ENCODE peak calls at places on chromosomes 12 and 14, in ten cellular contexts. One of them, this sample, is unnamed.
A peak's percentile ranks its signal among the peaks of the same experiment; 100 is the strongest.

GRCh38 chr14:104361921-104362681 is 217.5 kb upstream of the C14orf180 start:
- DNase-seq in left colon: peak; percentile 22
- DNase-seq in T-cell: no peak
- DNase-seq in astrocyte of the hippocampus: no peak
- DNase-seq in Ammon's horn: no peak
- DNase-seq in activated T-cell treated with anti-CD3 and anti-CD28 coated beads, Interleukin-2, amount 50 U/mL, for 4 hours: peak; percentile 1
- DNase-seq in mammary epithelial cell: no peak
- DNase-seq in brain microvascular endothelial cell: no peak
- DNase-seq in H9: peak; percentile 15
- DNase-seq in endothelial cell: no peak
- DNase-seq in this sample: no peak

GRCh38 chr14:105525861-105526780 is at the start of gene TMEM121:
- DNase-seq in left colon: no peak
- DNase-seq in T-cell: no peak
- DNase-seq in astrocyte of the hippocampus: peak; percentile 44
- DNase-seq in Ammon's horn: peak; percentile 55
- DNase-seq in activated T-cell treated with anti-CD3 and anti-CD28 coated beads, Interleukin-2, amount 50 U/mL, for 4 hours: no peak
- DNase-seq in mammary epithelial cell: no peak
- DNase-seq in brain microvascular endothelial cell: no peak
- DNase-seq in H9: peak; percentile 47
- DNase-seq in endothelial cell: peak; percentile 30
- DNase-seq in this sample: peak; percentile 63

GRCh38 chr12:64006211-64006610 is 161.7 kb downstream of the SRGAP1 start:
- DNase-seq in left colon: no peak
- DNase-seq in T-cell: no peak
- DNase-seq in astrocyte of the hippocampus: peak; percentile 67
- DNase-seq in Ammon's horn: no peak
- DNase-seq in activated T-cell treated with anti-CD3 and anti-CD28 coated beads, Interleukin-2, amount 50 U/mL, for 4 hours: no peak
- DNase-seq in mammary epithelial cell: no peak
- DNase-seq in brain microvascular endothelial cell: peak; percentile 90
- DNase-seq in H9: no peak
- DNase-seq in endothelial cell: no peak
- DNase-seq in this sample: no peak

GRCh38 chr12:22797686-22798085 is 172.7 kb downstream of the ETNK1 start:
- DNase-seq in left colon: no peak
- DNase-seq in T-cell: no peak
- DNase-seq in astrocyte of the hippocampus: no peak
- DNase-seq in Ammon's horn: peak; percentile 24
- DNase-seq in activated T-cell treated with anti-CD3 and anti-CD28 coated beads, Interleukin-2, amount 50 U/mL, for 4 hours: no peak
- DNase-seq in mammary epithelial cell: no peak
- DNase-seq in brain microvascular endothelial cell: no peak
- DNase-seq in H9: no peak
- DNase-seq in endothelial cell: no peak
- DNase-seq in this sample: no peak

GRCh38 chr14:80491562-80492139 is 280.3 kb upstream of the DIO2 start:
- DNase-seq in left colon: no peak
- DNase-seq in T-cell: no peak
- DNase-seq in astrocyte of the hippocampus: no peak
- DNase-seq in Ammon's horn: no peak
- DNase-seq in activated T-cell treated with anti-CD3 and anti-CD28 coated beads, Interleukin-2, amount 50 U/mL, for 4 hours: no peak
- DNase-seq in mammary epithelial cell: no peak
- DNase-seq in brain microvascular endothelial cell: no peak
- DNase-seq in H9: no peak
- DNase-seq in endothelial cell: no peak
- DNase-seq in this sample: no peak

GRCh38 chr14:74841230-74842207 is 34.4 kb downstream of the PROX2 start:
- DNase-seq in left colon: no peak
- DNase-seq in T-cell: no peak
- DNase-seq in astrocyte of the hippocampus: no peak
- DNase-seq in Ammon's horn: no peak
- DNase-seq in activated T-cell treated with anti-CD3 and anti-CD28 coated beads, Interleukin-2, amount 50 U/mL, for 4 hours: no peak
- DNase-seq in mammary epithelial cell: no peak
- DNase-seq in brain microvascular endothelial cell: no peak
- DNase-seq in H9: no peak
- DNase-seq in endothelial cell: no peak
- DNase-seq in this sample: no peak

GRCh38 chr12:2733493-2734252 is 61.1 kb upstream of the FKBP4 start:
- DNase-seq in left colon: no peak
- DNase-seq in T-cell: no peak
- DNase-seq in astrocyte of the hippocampus: no peak
- DNase-seq in Ammon's horn: no peak
- DNase-seq in activated T-cell treated with anti-CD3 and anti-CD28 coated beads, Interleukin-2, amount 50 U/mL, for 4 hours: no peak
- DNase-seq in mammary epithelial cell: no peak
- DNase-seq in brain microvascular endothelial cell: no peak
- DNase-seq in H9: no peak
- DNase-seq in endothelial cell: no peak
- DNase-seq in this sample: no peak

GRCh38 chr14:91264151-91265150 is 19.9 kb upstream of the GPR68 start:
- DNase-seq in left colon: no peak
- DNase-seq in T-cell: no peak
- DNase-seq in astrocyte of the hippocampus: peak; percentile 32
- DNase-seq in Ammon's horn: no peak
- DNase-seq in activated T-cell treated with anti-CD3 and anti-CD28 coated beads, Interleukin-2, amount 50 U/mL, for 4 hours: no peak
- DNase-seq in mammary epithelial cell: no peak
- DNase-seq in brain microvascular endothelial cell: no peak
- DNase-seq in H9: peak; percentile 41
- DNase-seq in endothelial cell: peak; percentile 42
- DNase-seq in this sample: no peak

GRCh38 chr12:53224268-53224896 is 7.6 kb downstream of the RARG start:
- DNase-seq in left colon: peak; percentile 66
- DNase-seq in T-cell: no peak
- DNase-seq in astrocyte of the hippocampus: peak; percentile 28
- DNase-seq in Ammon's horn: no peak
- DNase-seq in activated T-cell treated with anti-CD3 and anti-CD28 coated beads, Interleukin-2, amount 50 U/mL, for 4 hours: no peak
- DNase-seq in mammary epithelial cell: peak; percentile 67
- DNase-seq in brain microvascular endothelial cell: no peak
- DNase-seq in H9: peak; percentile 95
- DNase-seq in endothelial cell: no peak
- DNase-seq in this sample: no peak

GRCh38 chr12:121537814-121538698 is 42.8 kb downstream of the KDM2B start:
- DNase-seq in left colon: no peak
- DNase-seq in T-cell: no peak
- DNase-seq in astrocyte of the hippocampus: peak; percentile 50
- DNase-seq in Ammon's horn: no peak
- DNase-seq in activated T-cell treated with anti-CD3 and anti-CD28 coated beads, Interleukin-2, amount 50 U/mL, for 4 hours: peak; percentile 18
- DNase-seq in mammary epithelial cell: no peak
- DNase-seq in brain microvascular endothelial cell: no peak
- DNase-seq in H9: no peak
- DNase-seq in endothelial cell: peak; percentile 24
- DNase-seq in this sample: no peak

GRCh38 chr12:64104376-64104775 is 117.7 kb downstream of the KICS2 start:
- DNase-seq in left colon: peak; percentile 46
- DNase-seq in T-cell: no peak
- DNase-seq in astrocyte of the hippocampus: peak; percentile 57
- DNase-seq in Ammon's horn: no peak
- DNase-seq in activated T-cell treated with anti-CD3 and anti-CD28 coated beads, Interleukin-2, amount 50 U/mL, for 4 hours: no peak
- DNase-seq in mammary epithelial cell: peak; percentile 93
- DNase-seq in brain microvascular endothelial cell: no peak
- DNase-seq in H9: no peak
- DNase-seq in endothelial cell: no peak
- DNase-seq in this sample: no peak

GRCh38 chr12:87866602-87867292 is 162.5 kb downstream of the C12orf50 start:
- DNase-seq in left colon: no peak
- DNase-seq in T-cell: no peak
- DNase-seq in astrocyte of the hippocampus: no peak
- DNase-seq in Ammon's horn: no peak
- DNase-seq in activated T-cell treated with anti-CD3 and anti-CD28 coated beads, Interleukin-2, amount 50 U/mL, for 4 hours: no peak
- DNase-seq in mammary epithelial cell: peak; percentile 8
- DNase-seq in brain microvascular endothelial cell: no peak
- DNase-seq in H9: peak; percentile 35
- DNase-seq in endothelial cell: peak; percentile 14
- DNase-seq in this sample: no peak

GRCh38 chr14:41922014-41922413 is 315.3 kb downstream of the LRFN5 start:
- DNase-seq in left colon: no peak
- DNase-seq in T-cell: no peak
- DNase-seq in astrocyte of the hippocampus: no peak
- DNase-seq in Ammon's horn: no peak
- DNase-seq in activated T-cell treated with anti-CD3 and anti-CD28 coated beads, Interleukin-2, amount 50 U/mL, for 4 hours: no peak
- DNase-seq in mammary epithelial cell: no peak
- DNase-seq in brain microvascular endothelial cell: no peak
- DNase-seq in H9: no peak
- DNase-seq in endothelial cell: no peak
- DNase-seq in this sample: no peak

GRCh38 chr12:63040526-63041220 is 105.7 kb upstream of the PPM1H start:
- DNase-seq in left colon: no peak
- DNase-seq in T-cell: no peak
- DNase-seq in astrocyte of the hippocampus: no peak
- DNase-seq in Ammon's horn: no peak
- DNase-seq in activated T-cell treated with anti-CD3 and anti-CD28 coated beads, Interleukin-2, amount 50 U/mL, for 4 hours: no peak
- DNase-seq in mammary epithelial cell: no peak
- DNase-seq in brain microvascular endothelial cell: no peak
- DNase-seq in H9: no peak
- DNase-seq in endothelial cell: no peak
- DNase-seq in this sample: no peak

GRCh38 chr14:101371691-101372493 is 189.4 kb upstream of the DIO3 start:
- DNase-seq in left colon: no peak
- DNase-seq in T-cell: no peak
- DNase-seq in astrocyte of the hippocampus: no peak
- DNase-seq in Ammon's horn: no peak
- DNase-seq in activated T-cell treated with anti-CD3 and anti-CD28 coated beads, Interleukin-2, amount 50 U/mL, for 4 hours: no peak
- DNase-seq in mammary epithelial cell: no peak
- DNase-seq in brain microvascular endothelial cell: no peak
- DNase-seq in H9: no peak
- DNase-seq in endothelial cell: no peak
- DNase-seq in this sample: no peak

GRCh38 chr14:73427516-73428264 is 30.7 kb downstream of the NUMB start:
- DNase-seq in left colon: no peak
- DNase-seq in T-cell: no peak
- DNase-seq in astrocyte of the hippocampus: no peak
- DNase-seq in Ammon's horn: no peak
- DNase-seq in activated T-cell treated with anti-CD3 and anti-CD28 coated beads, Interleukin-2, amount 50 U/mL, for 4 hours: no peak
- DNase-seq in mammary epithelial cell: no peak
- DNase-seq in brain microvascular endothelial cell: no peak
- DNase-seq in H9: no peak
- DNase-seq in endothelial cell: no peak
- DNase-seq in this sample: no peak

GRCh38 chr12:25904442-25904841 is 54.0 kb upstream of the RASSF8 start:
- DNase-seq in left colon: no peak
- DNase-seq in T-cell: no peak
- DNase-seq in astrocyte of the hippocampus: no peak
- DNase-seq in Ammon's horn: no peak
- DNase-seq in activated T-cell treated with anti-CD3 and anti-CD28 coated beads, Interleukin-2, amount 50 U/mL, for 4 hours: no peak
- DNase-seq in mammary epithelial cell: no peak
- DNase-seq in brain microvascular endothelial cell: peak; percentile 14
- DNase-seq in H9: no peak
- DNase-seq in endothelial cell: no peak
- DNase-seq in this sample: no peak

GRCh38 chr14:68936476-68936875 is 42.6 kb downstream of the ACTN1 start:
- DNase-seq in left colon: no peak
- DNase-seq in T-cell: no peak
- DNase-seq in astrocyte of the hippocampus: peak; percentile 55
- DNase-seq in Ammon's horn: no peak
- DNase-seq in activated T-cell treated with anti-CD3 and anti-CD28 coated beads, Interleukin-2, amount 50 U/mL, for 4 hours: no peak
- DNase-seq in mammary epithelial cell: no peak
- DNase-seq in brain microvascular endothelial cell: no peak
- DNase-seq in H9: no peak
- DNase-seq in endothelial cell: no peak
- DNase-seq in this sample: no peak

GRCh38 chr12:57008113-57008687 is 1.9 kb upstream of the ZBTB39 start:
- DNase-seq in left colon: no peak
- DNase-seq in T-cell: no peak
- DNase-seq in astrocyte of the hippocampus: peak; percentile 64
- DNase-seq in Ammon's horn: peak; percentile 66
- DNase-seq in activated T-cell treated with anti-CD3 and anti-CD28 coated beads, Interleukin-2, amount 50 U/mL, for 4 hours: no peak
- DNase-seq in mammary epithelial cell: peak; percentile 46
- DNase-seq in brain microvascular endothelial cell: peak; percentile 50
- DNase-seq in H9: no peak
- DNase-seq in endothelial cell: no peak
- DNase-seq in this sample: peak; percentile 23

GRCh38 chr12:62248873-62249272 is 11.3 kb upstream of the USP15 start:
- DNase-seq in left colon: no peak
- DNase-seq in T-cell: no peak
- DNase-seq in astrocyte of the hippocampus: no peak
- DNase-seq in Ammon's horn: no peak
- DNase-seq in activated T-cell treated with anti-CD3 and anti-CD28 coated beads, Interleukin-2, amount 50 U/mL, for 4 hours: no peak
- DNase-seq in mammary epithelial cell: peak; percentile 19
- DNase-seq in brain microvascular endothelial cell: peak; percentile 2
- DNase-seq in H9: no peak
- DNase-seq in endothelial cell: no peak
- DNase-seq in this sample: no peak

GRCh38 chr12:89962648-89963047 is 254.0 kb upstream of the ATP2B1 start:
- DNase-seq in left colon: peak; percentile 43
- DNase-seq in T-cell: no peak
- DNase-seq in astrocyte of the hippocampus: no peak
- DNase-seq in Ammon's horn: no peak
- DNase-seq in activated T-cell treated with anti-CD3 and anti-CD28 coated beads, Interleukin-2, amount 50 U/mL, for 4 hours: no peak
- DNase-seq in mammary epithelial cell: no peak
- DNase-seq in brain microvascular endothelial cell: no peak
- DNase-seq in H9: no peak
- DNase-seq in endothelial cell: no peak
- DNase-seq in this sample: no peak

GRCh38 chr12:31267966-31268365 is 58.0 kb downstream of the SINHCAF start:
- DNase-seq in left colon: no peak
- DNase-seq in T-cell: no peak
- DNase-seq in astrocyte of the hippocampus: no peak
- DNase-seq in Ammon's horn: no peak
- DNase-seq in activated T-cell treated with anti-CD3 and anti-CD28 coated beads, Interleukin-2, amount 50 U/mL, for 4 hours: no peak
- DNase-seq in mammary epithelial cell: no peak
- DNase-seq in brain microvascular endothelial cell: no peak
- DNase-seq in H9: no peak
- DNase-seq in endothelial cell: no peak
- DNase-seq in this sample: no peak

GRCh38 chr12:79448816-79449215 is 241.9 kb downstream of the PAWR start:
- DNase-seq in left colon: no peak
- DNase-seq in T-cell: no peak
- DNase-seq in astrocyte of the hippocampus: no peak
- DNase-seq in Ammon's horn: no peak
- DNase-seq in activated T-cell treated with anti-CD3 and anti-CD28 coated beads, Interleukin-2, amount 50 U/mL, for 4 hours: no peak
- DNase-seq in mammary epithelial cell: no peak
- DNase-seq in brain microvascular endothelial cell: no peak
- DNase-seq in H9: peak; percentile 39
- DNase-seq in endothelial cell: no peak
- DNase-seq in this sample: no peak

GRCh38 chr12:50790081-50790480 is 26.2 kb downstream of the ATF1 start:
- DNase-seq in left colon: no peak
- DNase-seq in T-cell: no peak
- DNase-seq in astrocyte of the hippocampus: no peak
- DNase-seq in Ammon's horn: no peak
- DNase-seq in activated T-cell treated with anti-CD3 and anti-CD28 coated beads, Interleukin-2, amount 50 U/mL, for 4 hours: no peak
- DNase-seq in mammary epithelial cell: no peak
- DNase-seq in brain microvascular endothelial cell: no peak
- DNase-seq in H9: no peak
- DNase-seq in endothelial cell: no peak
- DNase-seq in this sample: no peak

GRCh38 chr14:32709072-32709471 is 229.6 kb upstream of the NPAS3 start:
- DNase-seq in left colon: no peak
- DNase-seq in T-cell: no peak
- DNase-seq in astrocyte of the hippocampus: peak; percentile 89
- DNase-seq in Ammon's horn: peak; percentile 72
- DNase-seq in activated T-cell treated with anti-CD3 and anti-CD28 coated beads, Interleukin-2, amount 50 U/mL, for 4 hours: no peak
- DNase-seq in mammary epithelial cell: peak; percentile 49
- DNase-seq in brain microvascular endothelial cell: peak; percentile 87
- DNase-seq in H9: no peak
- DNase-seq in endothelial cell: no peak
- DNase-seq in this sample: no peak

GRCh38 chr14:58151264-58151700 is 731 bp downstream of the ARMH4 start:
- DNase-seq in left colon: no peak
- DNase-seq in T-cell: no peak
- DNase-seq in astrocyte of the hippocampus: no peak
- DNase-seq in Ammon's horn: peak; percentile 12
- DNase-seq in activated T-cell treated with anti-CD3 and anti-CD28 coated beads, Interleukin-2, amount 50 U/mL, for 4 hours: no peak
- DNase-seq in mammary epithelial cell: no peak
- DNase-seq in brain microvascular endothelial cell: peak; percentile 17
- DNase-seq in H9: peak; percentile 39
- DNase-seq in endothelial cell: peak; percentile 11
- DNase-seq in this sample: no peak

GRCh38 chr12:49912345-49912744 is 8.6 kb upstream of the FAIM2 start:
- DNase-seq in left colon: no peak
- DNase-seq in T-cell: no peak
- DNase-seq in astrocyte of the hippocampus: no peak
- DNase-seq in Ammon's horn: no peak
- DNase-seq in activated T-cell treated with anti-CD3 and anti-CD28 coated beads, Interleukin-2, amount 50 U/mL, for 4 hours: no peak
- DNase-seq in mammary epithelial cell: no peak
- DNase-seq in brain microvascular endothelial cell: no peak
- DNase-seq in H9: peak; percentile 33
- DNase-seq in endothelial cell: no peak
- DNase-seq in this sample: no peak

GRCh38 chr14:70771781-70772212 is 37.5 kb downstream of the MAP3K9 start:
- DNase-seq in left colon: no peak
- DNase-seq in T-cell: no peak
- DNase-seq in astrocyte of the hippocampus: peak; percentile 49
- DNase-seq in Ammon's horn: peak; percentile 15
- DNase-seq in activated T-cell treated with anti-CD3 and anti-CD28 coated beads, Interleukin-2, amount 50 U/mL, for 4 hours: no peak
- DNase-seq in mammary epithelial cell: no peak
- DNase-seq in brain microvascular endothelial cell: peak; percentile 17
- DNase-seq in H9: peak; percentile 34
- DNase-seq in endothelial cell: peak; percentile 19
- DNase-seq in this sample: no peak

This sample was measured in neuronal stem cell.